ENCODE peak calls at places on chromosomes 5 and 9, in five cellular contexts. E, F, W, Q and O are unnamed samples.
A peak's percentile ranks its signal among the peaks of the same experiment; 100 is the strongest.

GRCh38 chr5:180201051-180201987 is 7.7 kb downstream of the RASGEF1C start:
- DNase-seq in W (no peak), Q (no peak), F (peak; percentile 66), E (peak; percentile 40), O (no peak)

GRCh38 chr5:166724284-166724683 is 1567.2 kb upstream of the WWC1 start:
- DNase-seq in W (no peak), Q (no peak), E (no peak), F (no peak), O (no peak)

GRCh38 chr9:2263665-2264064 is 248.5 kb downstream of the SMARCA2 start:
- DNase-seq in W (no peak), E (no peak), F (no peak), Q (no peak), O (no peak)

GRCh38 chr9:108786756-108787663 is 68.8 kb downstream of the ACTL7B start:
- DNase-seq in Q (peak; percentile 14), F (no peak), W (no peak), E (no peak), O (no peak)

GRCh38 chr5:12277504-12278192 is 373.4 kb upstream of the CTNND2 start:
- DNase-seq in W (no peak), F (no peak), E (no peak), Q (no peak), O (peak; percentile 1)

GRCh38 chr5:64615895-64616294 is 74.4 kb upstream of the SHISAL2B start:
- DNase-seq in E (no peak), W (no peak), Q (no peak), F (no peak), O (no peak)

GRCh38 chr5:148208226-148208625 is 5.4 kb downstream of the SPINK6 start:
- DNase-seq in F (no peak), E (no peak), W (no peak), Q (no peak), O (no peak)

GRCh38 chr5:161541-162110 is 29.7 kb upstream of the LRRC14B start:
- DNase-seq in E (no peak), Q (no peak), W (no peak), F (no peak), O (no peak)

GRCh38 chr5:133381041-133381440 is 231.3 kb downstream of the FSTL4 start:
- DNase-seq in Q (no peak), F (no peak), E (no peak), W (no peak), O (no peak)

GRCh38 chr9:35734096-35734495 is 1.6 kb downstream of the CREB3 start:
- DNase-seq in E (no peak), F (no peak), Q (no peak), W (no peak), O (no peak)

GRCh38 chr5:153084476-153084875 is 406.0 kb upstream of the GRIA1 start:
- DNase-seq in Q (no peak), F (no peak), W (no peak), E (no peak), O (no peak)

GRCh38 chr9:96072930-96073329 is 197.4 kb downstream of the ERCC6L2 start:
- DNase-seq in W (no peak), Q (no peak), E (no peak), F (no peak), O (no peak)

GRCh38 chr9:21579209-21579608 is 97.1 kb upstream of the IFNE start:
- DNase-seq in E (no peak), F (no peak), W (no peak), Q (no peak), O (no peak)

GRCh38 chr9:95821999-95822398 is 53.5 kb upstream of the ERCC6L2 start:
- DNase-seq in Q (no peak), W (no peak), E (no peak), F (no peak), O (no peak)

GRCh38 chr9:128629136-128629535 is 27.5 kb downstream of the DYNC2I2 start:
- DNase-seq in Q (no peak), E (no peak), W (no peak), F (peak; percentile 16), O (peak; percentile 32)

GRCh38 chr5:64301566-64301965 is 135.9 kb downstream of the RNF180 start:
- DNase-seq in F (no peak), W (no peak), Q (no peak), E (no peak), O (no peak)

GRCh38 chr9:72577212-72577753 is 55.9 kb downstream of the TMC1 start:
- DNase-seq in F (no peak), Q (no peak), E (peak; percentile 90), W (no peak), O (no peak)

GRCh38 chr5:33688041-33688980 is 203.5 kb downstream of the ADAMTS12 start:
- DNase-seq in F (no peak), W (no peak), Q (no peak), E (no peak), O (no peak)

GRCh38 chr5:147748590-147748989 is 33.9 kb downstream of the JAKMIP2 start:
- DNase-seq in E (no peak), F (no peak), Q (no peak), W (no peak), O (no peak)

GRCh38 chr5:121967187-121967586 is 5.4 kb downstream of the SRFBP1 start:
- DNase-seq in F (no peak), W (no peak), Q (no peak), E (peak; percentile 73), O (no peak)

GRCh38 chr9:131625848-131626670 is 80.7 kb downstream of the PRRT1B start:
- DNase-seq in W (no peak), E (peak; percentile 35), Q (no peak), F (peak; percentile 79), O (no peak)

GRCh38 chr5:10133830-10134229 is 115.9 kb downstream of the ATPSCKMT start:
- DNase-seq in E (no peak), F (no peak), W (no peak), Q (no peak), O (no peak)

GRCh38 chr5:159552751-159553150 is 222.5 kb upstream of the IL12B start:
- DNase-seq in W (no peak), Q (peak; percentile 49), F (no peak), E (no peak), O (no peak)

GRCh38 chr5:147393866-147394265 is 116.0 kb downstream of the DPYSL3 start:
- DNase-seq in W (no peak), F (no peak), E (no peak), Q (no peak), O (no peak)

GRCh38 chr5:129111351-129111750 is 16.8 kb downstream of the ISOC1 start:
- DNase-seq in W (no peak), F (no peak), Q (no peak), E (no peak), O (no peak)

GRCh38 chr5:129115680-129116079 is 21.1 kb downstream of the ISOC1 start:
- DNase-seq in W (no peak), E (no peak), F (no peak), Q (no peak), O (no peak)

GRCh38 chr5:129114539-129115193 is 20.1 kb downstream of the ISOC1 start:
- DNase-seq in E (no peak), F (no peak), W (no peak), Q (no peak), O (no peak)

GRCh38 chr5:129112295-129112694 is 17.7 kb downstream of the ISOC1 start:
- DNase-seq in W (no peak), F (no peak), E (no peak), Q (no peak), O (no peak)

GRCh38 chr5:129113867-129114266 is 19.3 kb downstream of the ISOC1 start:
- DNase-seq in F (no peak), W (no peak), Q (no peak), E (no peak), O (no peak)
- TF ChIP-seq CTCF in F (peak; percentile 40), W (no peak), Q (no peak), E (no peak), O (no peak)

DNA sequence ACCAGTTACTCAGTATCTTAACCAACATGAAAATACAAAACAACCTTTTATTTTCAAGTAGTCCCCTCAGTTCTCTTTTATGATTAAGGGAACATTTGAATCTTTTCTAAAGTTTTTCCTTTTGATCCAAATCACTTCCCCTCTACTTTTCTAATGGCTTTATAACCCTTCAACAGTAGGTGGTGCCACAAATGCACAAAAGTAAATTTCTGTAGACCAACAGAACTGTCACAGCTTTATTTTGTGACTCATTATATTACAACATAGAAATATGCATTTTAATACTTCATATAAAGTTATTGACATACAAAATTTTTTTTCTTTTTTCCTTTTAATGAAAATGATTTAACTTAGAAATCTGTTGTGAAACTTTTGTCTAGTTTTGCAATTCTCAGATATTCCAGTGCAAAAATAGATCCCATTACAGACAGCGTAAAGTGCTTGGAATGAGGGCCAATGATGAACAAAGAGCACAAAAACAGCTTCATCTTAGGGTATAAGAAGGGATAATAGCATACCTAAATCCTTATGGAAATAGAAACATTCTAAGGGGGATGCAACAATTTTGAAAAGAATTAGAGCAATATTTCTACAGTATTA is 17.0 kb downstream of the NIPSNAP3B start:
- DNase-seq in W (no peak), Q (no peak), E (peak; percentile 29), F (no peak), O (peak; percentile 14)
- TF ChIP-seq CTCF in W (peak; percentile 51), Q (peak; percentile 36), E (peak; percentile 16), F (peak; percentile 77), O (peak; percentile 47)

GRCh38 chr9:137244486-137245449 is 3.7 kb downstream of the TUBB4B start:
- DNase-seq in Q (no peak), E (no peak), F (no peak), W (no peak), O (no peak)
- TF ChIP-seq CTCF in Q (no peak), E (peak; percentile 9), F (no peak), W (no peak), O (no peak)

GRCh38 chr5:55308254-55308836 is 556 bp downstream of the MTREX start:
- DNase-seq in E (peak; percentile 70), F (peak; percentile 33), W (no peak), Q (no peak), O (peak; percentile 38)
- TF ChIP-seq CTCF in E (no peak), F (peak; percentile 41), W (peak; percentile 26), Q (no peak), O (no peak)

GRCh38 chr9:75588808-75589207 is 301.7 kb upstream of the PCSK5 start:
- DNase-seq in E (no peak), Q (no peak), F (peak; percentile 1), W (no peak), O (no peak)
- TF ChIP-seq CTCF in E (no peak), Q (no peak), F (no peak), W (peak; percentile 43), O (no peak)

GRCh38 chr5:77259479-77259878 is 49.0 kb downstream of the PDE8B start:
- DNase-seq in F (no peak), E (no peak), W (peak; percentile 13), Q (no peak), O (peak; percentile 28)

GRCh38 chr5:77256406-77256805 is 45.9 kb downstream of the PDE8B start:
- DNase-seq in Q (no peak), F (no peak), E (no peak), W (no peak), O (no peak)

GRCh38 chr5:77251921-77252320 is 41.4 kb downstream of the PDE8B start:
- DNase-seq in F (no peak), E (no peak), Q (no peak), W (no peak), O (no peak)

GRCh38 chr5:77258652-77259051 is 48.2 kb downstream of the PDE8B start:
- DNase-seq in W (no peak), Q (no peak), E (no peak), F (no peak), O (no peak)

GRCh38 chr5:77255617-77256016 is 45.1 kb downstream of the PDE8B start:
- DNase-seq in Q (no peak), E (no peak), W (no peak), F (no peak), O (no peak)
- TF ChIP-seq CTCF in Q (no peak), E (no peak), W (no peak), F (no peak), O (no peak)

GRCh38 chr5:38780950-38781349 is 64.9 kb upstream of the OSMR start:
- DNase-seq in Q (no peak), W (no peak), F (no peak), E (peak; percentile 62), O (no peak)
- TF ChIP-seq CTCF in Q (peak; percentile 33), W (no peak), F (peak; percentile 21), E (peak; percentile 10), O (no peak)